ENCODE peak calls at places on chromosome 13, in six cellular contexts. B is naive thymus-derived CD4-positive, alpha-beta T cell; P is uterus; N is psoas muscle; R is IMR-90; Z is small intestine. S is an unnamed sample. For H3K27me3, the result is how much of the 10 kb centered on the place peaks cover.

GRCh38 chr13:60933638-60934037 is 482.0 kb downstream of the PCDH20 start:
- DNase-seq in B (no peak), P (no peak), N (no peak), R (no peak), Z (no peak), S (no peak)

GRCh38 chr13:51731759-51732158 is 72.2 kb downstream of the DHRS12 start:
- DNase-seq in B (no peak), P (no peak), N (no peak), R (peak), Z (no peak), S (no peak)

GRCh38 chr13:50801087-50801931 is 42.2 kb downstream of the DLEU7 start:
- DNase-seq in B (peak), P (peak), N (no peak), R (peak), Z (peak), S (peak)

GRCh38 chr13:98458431-98458830 is 118.5 kb downstream of the STK24 start:
- DNase-seq in B (no peak), P (no peak), N (no peak), R (no peak), Z (no peak), S (no peak)

GRCh38 chr13:31431722-31432137 is 232.0 kb downstream of the B3GLCT start:
- DNase-seq in B (no peak), P (peak), N (peak), R (peak), Z (peak), S (no peak)

GRCh38 chr13:112657850-112658445 is 31.9 kb upstream of the ATP11A start:
- DNase-seq in B (no peak), P (peak), N (no peak), R (peak), Z (no peak), S (no peak)

GRCh38 chr13:98055623-98056022 is 87.3 kb upstream of the FARP1 start:
- DNase-seq in B (no peak), P (no peak), N (no peak), R (no peak), Z (no peak), S (no peak)

GRCh38 chr13:106851251-106851650 is 283.3 kb upstream of the ARGLU1 start:
- DNase-seq in B (no peak), P (no peak), N (no peak), R (peak), Z (no peak), S (no peak)

GRCh38 chr13:45658586-45659235 is 43.2 kb upstream of the ERICH6B start:
- DNase-seq in B (no peak), P (no peak), N (no peak), R (peak), Z (no peak), S (no peak)

GRCh38 chr13:24180743-24181384 is 20.3 kb downstream of the SPATA13 start:
- DNase-seq in B (no peak), P (no peak), N (no peak), R (peak), Z (no peak), S (no peak)

GRCh38 chr13:75345191-75345590 is 136.8 kb downstream of the TBC1D4 start:
- DNase-seq in B (no peak), P (no peak), N (no peak), R (peak), Z (peak), S (no peak)

DNA sequence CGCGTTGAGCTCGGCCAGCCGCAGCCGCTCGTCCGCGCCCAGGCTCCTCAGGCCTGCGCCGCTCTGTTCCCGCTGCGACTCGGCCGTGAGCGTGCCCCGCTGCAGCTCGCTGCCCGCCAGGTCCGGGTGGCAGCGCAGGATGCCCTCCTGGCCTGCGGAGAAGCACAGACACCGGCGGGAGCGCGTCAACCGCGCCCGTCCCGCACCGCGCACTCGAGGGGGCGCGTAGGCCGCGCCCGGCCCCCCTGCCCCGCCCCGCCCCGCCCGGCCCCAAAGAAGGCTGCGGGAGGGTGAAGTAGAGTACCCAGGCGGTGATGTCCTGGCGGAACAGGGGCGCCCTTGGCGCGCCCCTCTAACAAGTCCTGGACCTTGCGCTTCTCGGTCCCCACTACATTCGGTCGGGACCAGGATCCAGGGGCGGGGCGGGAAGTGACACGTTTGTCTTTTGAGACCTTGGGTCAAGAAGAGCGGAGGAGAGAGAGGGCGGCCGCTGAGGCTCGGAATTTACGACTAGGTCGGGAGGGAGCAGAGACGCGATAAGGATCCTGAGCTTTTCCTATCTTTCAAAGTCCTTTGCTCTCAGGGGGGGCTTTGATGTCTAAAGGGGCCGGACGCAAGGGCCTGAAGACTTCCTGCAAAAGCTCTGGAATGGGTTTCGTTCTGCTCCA is 9.3 kb upstream of the CDX2 start:
- DNase-seq in B (no peak), P (no peak), N (no peak), R (no peak), Z (peak), S (no peak)
- H3K27me3 ChIP-seq in B (under half), P (half or more), N (under half), R (half or more), Z (half or more), S (under half)

GRCh38 chr13:20136781-20137703 is 23.8 kb downstream of the GJA3 start:
- DNase-seq in B (no peak), P (no peak), N (no peak), R (no peak), Z (peak), S (peak)
- H3K27me3 ChIP-seq in B (under half), P (under half), N (under half), R (under half), Z (under half), S (under half)

GRCh38 chr13:94706854-94707399 is 5.4 kb downstream of the SOX21 start:
- DNase-seq in B (no peak), P (no peak), N (no peak), R (no peak), Z (no peak), S (no peak)

GRCh38 chr13:94706101-94706853 is 6.1 kb downstream of the SOX21 start:
- DNase-seq in B (no peak), P (no peak), N (no peak), R (no peak), Z (no peak), S (no peak)

GRCh38 chr13:94707400-94708021 is 4.8 kb downstream of the SOX21 start:
- DNase-seq in B (no peak), P (no peak), N (no peak), R (no peak), Z (no peak), S (no peak)

GRCh38 chr13:94708971-94709614 is 3.3 kb downstream of the SOX21 start:
- DNase-seq in B (no peak), P (no peak), N (no peak), R (no peak), Z (no peak), S (no peak)

DNA sequence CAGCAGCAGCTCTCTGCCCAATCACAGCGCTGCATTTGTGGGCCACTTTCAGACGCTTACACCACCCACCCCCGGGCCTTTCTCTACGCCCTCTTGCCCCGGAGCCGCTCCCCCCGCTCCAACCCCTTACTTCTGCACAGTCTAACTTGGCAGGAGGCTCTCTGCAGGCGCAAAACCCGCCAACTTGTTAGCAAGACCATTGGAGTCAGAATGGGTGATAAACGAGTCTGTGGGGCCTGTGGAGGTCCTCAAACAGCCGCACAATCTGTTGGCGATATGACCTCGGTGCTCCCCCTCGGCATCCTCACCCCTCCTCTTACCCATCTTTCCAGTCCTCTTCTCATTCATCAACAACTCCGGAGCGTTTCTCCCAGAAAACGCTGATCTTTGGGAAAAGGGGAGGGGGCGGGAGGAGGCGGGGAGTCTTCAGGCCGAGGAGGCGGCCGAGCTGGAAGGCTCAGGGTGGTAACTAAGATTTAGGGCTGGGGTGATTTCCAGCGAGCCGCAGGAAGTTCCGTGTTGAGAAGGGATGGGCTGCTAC is 4.2 kb downstream of the SOX21 start:
- DNase-seq in B (no peak), P (no peak), N (no peak), R (no peak), Z (no peak), S (no peak)
- H3K27me3 ChIP-seq in B (under half), P (half or more), N (under half), R (half or more), Z (half or more), S (under half)

DNA sequence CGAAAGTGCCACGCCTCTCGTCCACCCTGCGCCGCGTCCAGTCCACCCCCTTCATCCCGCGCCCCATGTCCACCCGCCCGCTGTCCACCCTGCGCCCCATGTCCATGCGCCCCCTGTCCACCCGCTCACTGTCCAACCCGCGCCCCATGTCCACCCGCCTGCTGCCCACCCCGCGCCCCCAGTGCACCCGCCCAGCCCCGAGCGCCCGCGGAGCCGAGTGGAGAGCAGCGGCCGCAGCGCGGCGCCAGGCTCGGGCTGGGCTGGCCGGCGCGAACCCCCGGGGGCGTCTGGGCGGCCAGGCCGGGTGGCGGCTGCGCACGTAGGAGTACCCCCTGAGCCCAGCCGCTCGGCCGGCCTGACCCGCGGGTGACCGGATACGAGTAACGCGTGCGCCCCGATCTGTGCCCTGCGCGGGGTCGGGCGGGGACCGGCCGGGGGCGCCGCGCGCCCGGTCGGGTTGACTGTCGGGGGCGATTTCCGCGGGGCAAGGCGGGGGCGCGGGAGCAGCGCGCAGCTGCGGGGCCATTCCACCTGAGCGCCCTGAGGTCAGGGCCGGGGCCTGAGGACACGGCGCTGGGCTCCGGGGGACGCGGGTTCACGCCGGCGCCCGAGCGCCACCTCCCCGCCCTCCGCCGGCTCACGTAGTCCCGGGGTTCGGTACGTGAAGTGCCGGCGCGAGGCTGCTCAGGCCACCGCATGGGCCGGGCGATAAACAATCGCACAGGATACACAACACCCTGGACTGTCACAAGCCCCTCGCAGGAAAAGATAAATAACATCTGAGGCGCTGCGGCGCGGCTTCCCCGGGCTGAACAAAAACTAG is 37.5 kb upstream of the FLT1 start:
- DNase-seq in B (no peak), P (no peak), N (peak), R (no peak), Z (peak), S (no peak)
- H3K27me3 ChIP-seq in B (under half), P (under half), N (under half), R (under half), Z (under half), S (under half)

DNA sequence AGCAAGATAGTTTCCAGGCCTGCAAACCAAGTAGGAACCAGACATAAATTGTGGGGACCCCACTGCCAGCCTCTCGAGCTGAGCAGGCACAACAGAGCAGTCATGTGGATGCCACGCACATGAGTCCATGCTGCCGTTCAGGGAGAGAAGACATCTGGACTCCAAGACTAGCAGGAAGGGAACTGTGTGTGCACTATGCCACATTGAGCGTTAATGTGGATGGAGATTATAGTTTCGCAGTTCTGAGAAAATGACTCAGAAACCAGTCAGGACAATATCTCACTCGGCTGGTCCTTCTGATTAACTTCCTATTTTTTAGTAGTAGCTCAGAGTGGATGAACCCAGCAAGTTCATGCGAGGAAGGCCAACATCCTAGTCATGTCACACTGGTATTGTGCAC is 124.9 kb downstream of the CRYL1 start:
- DNase-seq in B (no peak), P (no peak), N (no peak), R (peak), Z (no peak), S (no peak)
- H3K27me3 ChIP-seq in B (under half), P (under half), N (under half), R (under half), Z (under half), S (under half)

DNA sequence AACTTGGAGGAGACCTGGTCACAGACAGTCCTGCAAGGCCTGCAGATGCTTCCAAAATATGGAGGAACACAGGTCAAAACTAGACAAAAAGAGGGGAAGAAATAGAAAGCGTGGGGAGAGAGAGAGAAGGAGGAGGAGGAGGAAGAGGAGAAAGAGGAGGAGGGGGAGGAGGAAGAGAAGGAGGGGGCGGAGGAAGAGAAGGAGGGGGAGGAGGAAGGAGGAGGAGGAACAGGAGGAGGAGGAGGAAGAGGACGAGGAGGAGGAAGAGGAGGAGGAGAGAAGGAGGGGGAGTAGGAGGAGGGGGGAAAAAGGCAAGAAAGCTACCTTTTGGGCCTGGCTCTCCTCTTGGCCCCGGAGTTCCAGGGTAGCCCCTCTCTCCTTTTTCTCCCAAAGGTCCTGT is 105.8 kb downstream of the COL4A1 start:
- DNase-seq in B (no peak), P (no peak), N (no peak), R (no peak), Z (no peak), S (no peak)
- H3K27me3 ChIP-seq in B (under half), P (under half), N (under half), R (under half), Z (under half), S (under half)

GRCh38 chr13:44221657-44222056 is 152.0 kb upstream of the SERP2 start:
- DNase-seq in B (no peak), P (peak), N (no peak), R (no peak), Z (no peak), S (no peak)

GRCh38 chr13:44220948-44221347 is 152.7 kb upstream of the SERP2 start:
- DNase-seq in B (no peak), P (no peak), N (peak), R (no peak), Z (no peak), S (no peak)

GRCh38 chr13:44219808-44220544 is 153.6 kb upstream of the SERP2 start:
- DNase-seq in B (no peak), P (no peak), N (no peak), R (peak), Z (no peak), S (no peak)

GRCh38 chr13:44224433-44225149 is 149.0 kb upstream of the SERP2 start:
- DNase-seq in B (no peak), P (peak), N (no peak), R (no peak), Z (no peak), S (no peak)

DNA sequence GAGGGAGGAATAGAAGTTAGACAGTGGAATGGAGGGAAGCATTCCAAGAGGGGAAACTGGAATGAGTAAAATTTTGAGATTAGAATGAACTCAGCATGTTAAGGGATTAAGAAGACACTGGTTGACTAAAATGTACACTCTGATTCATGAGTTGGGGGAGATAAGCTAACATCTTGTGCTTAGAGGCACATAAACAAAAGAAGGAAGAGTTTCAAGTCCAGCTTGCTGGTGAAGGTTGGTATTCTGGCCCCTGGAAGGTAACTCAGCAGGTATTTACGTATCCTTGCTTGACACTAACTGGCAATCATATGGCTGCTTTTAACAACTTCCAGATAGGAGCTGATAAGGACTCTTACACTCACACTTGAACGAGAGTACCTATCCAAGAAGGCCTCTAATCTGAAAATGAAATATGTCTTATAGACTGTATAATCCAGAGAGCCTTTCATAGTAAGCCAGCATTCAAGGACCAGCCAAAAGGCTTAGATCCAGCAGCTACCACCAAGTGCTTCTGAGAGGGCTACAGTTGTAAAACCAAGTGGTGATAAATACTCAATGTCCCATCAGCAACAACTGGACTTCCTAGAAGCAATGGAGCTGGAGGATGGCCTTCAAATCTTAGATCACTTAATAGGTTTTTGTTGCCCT is 149.7 kb upstream of the SERP2 start:
- DNase-seq in B (no peak), P (no peak), N (no peak), R (no peak), Z (peak), S (no peak)
- H3K27me3 ChIP-seq in B (under half), P (under half), N (under half), R (under half), Z (under half), S (under half)